ENCODE peak calls at places on chromosomes 6 and 20, in ten cellular contexts. P, K, N, G, I, H, C, O, R and A are unnamed samples.

GRCh38 chr6:42963179-42963854 is 2.8 kb downstream of the GNMT start:
- DNase-seq in P (no peak), K (no peak), N (no peak), G (no peak), I (no peak), H (no peak), C (no peak), O (no peak), R (no peak), A (no peak)

GRCh38 chr6:128570439-128571063 is 50.2 kb upstream of the PTPRK start:
- DNase-seq in P (no peak), K (no peak), N (no peak), G (no peak), I (no peak), H (no peak), C (peak), O (no peak), R (no peak), A (no peak)

GRCh38 chr6:11556308-11556707 is 18.8 kb downstream of the TMEM170B start:
- DNase-seq in P (no peak), K (no peak), N (no peak), G (no peak), I (no peak), H (no peak), C (no peak), O (no peak), R (no peak), A (no peak)

GRCh38 chr6:1624071-1624847 is 14.5 kb downstream of the FOXC1 start:
- DNase-seq in P (no peak), K (no peak), N (no peak), G (peak), I (no peak), H (no peak), C (no peak), O (no peak), R (no peak), A (no peak)

GRCh38 chr6:8391934-8392333 is 43.4 kb downstream of the SLC35B3 start:
- DNase-seq in P (no peak), K (no peak), N (no peak), G (no peak), I (no peak), H (no peak), C (no peak), O (no peak), R (no peak), A (no peak)

GRCh38 chr20:10216146-10216741 is 2.4 kb upstream of the SNAP25 start:
- DNase-seq in P (no peak), K (no peak), N (no peak), G (peak), I (no peak), H (peak), C (no peak), O (no peak), R (no peak), A (no peak)

GRCh38 chr6:20034408-20034769 is 177.9 kb downstream of the MBOAT1 start:
- DNase-seq in P (no peak), K (no peak), N (no peak), G (no peak), I (no peak), H (no peak), C (no peak), O (peak), R (no peak), A (no peak)

GRCh38 chr6:11650297-11650696 is 112.7 kb downstream of the TMEM170B start:
- DNase-seq in P (no peak), K (no peak), N (no peak), G (no peak), I (no peak), H (no peak), C (no peak), O (no peak), R (no peak), A (no peak)

GRCh38 chr20:62776692-62777527 is 19.4 kb upstream of the MRGBP start:
- DNase-seq in P (peak), K (peak), N (no peak), G (peak), I (peak), H (no peak), C (peak), O (no peak), R (peak), A (peak)

GRCh38 chr20:61704661-61705060 is 361.0 kb downstream of the TAF4 start:
- DNase-seq in P (no peak), K (no peak), N (no peak), G (no peak), I (no peak), H (no peak), C (no peak), O (no peak), R (no peak), A (no peak)

GRCh38 chr6:131946404-131946991 is 4.7 kb downstream of the CCN2 start:
- DNase-seq in P (no peak), K (no peak), N (no peak), G (no peak), I (no peak), H (no peak), C (no peak), O (no peak), R (no peak), A (no peak)

GRCh38 chr6:71408966-71409723 is 120.5 kb downstream of the OGFRL1 start:
- DNase-seq in P (no peak), K (no peak), N (no peak), G (no peak), I (no peak), H (no peak), C (no peak), O (no peak), R (no peak), A (no peak)

GRCh38 chr20:45114465-45115385 is at the start of gene WFDC5:
- DNase-seq in P (no peak), K (no peak), N (no peak), G (peak), I (no peak), H (no peak), C (peak), O (no peak), R (no peak), A (no peak)

GRCh38 chr6:104579464-104579863 is 280.3 kb downstream of the HACE1 start:
- DNase-seq in P (no peak), K (no peak), N (no peak), G (no peak), I (no peak), H (no peak), C (no peak), O (no peak), R (no peak), A (no peak)

GRCh38 chr6:60867548-60867947 is 1418.5 kb downstream of the KHDRBS2 start:
- DNase-seq in P (no peak), K (no peak), N (no peak), G (no peak), I (no peak), H (no peak), C (no peak), O (no peak), R (no peak), A (no peak)